ENCODE peak calls at places on chromosomes 5 and 9, in six cellular contexts. Q is mesenchymal stem cell, I is IMR-90, C is neuronal stem cell, W is mesendoderm, D is H9. E is an unnamed sample.

GRCh38 chr5:139108056-139108811 is 89.9 kb downstream of the SIL1 start:
- DNase-seq in D (no peak), C (no peak), W (no peak), Q (no peak), I (peak), E (no peak)

GRCh38 chr9:101527066-101527465 is 6.6 kb upstream of the RNF20 start:
- DNase-seq in D (no peak), W (no peak), Q (no peak), I (peak), C (no peak), E (no peak)

GRCh38 chr5:160079753-160080152 is 39.5 kb downstream of the PWWP2A start:
- DNase-seq in D (no peak), Q (no peak), C (no peak), W (no peak), I (no peak), E (no peak)

GRCh38 chr5:125829349-125829748 is 593.9 kb upstream of the GRAMD2B start:
- DNase-seq in I (no peak), Q (no peak), C (no peak), W (no peak), D (no peak), E (no peak)

GRCh38 chr5:39420482-39421145 is 4.2 kb downstream of the DAB2 start:
- DNase-seq in D (no peak), I (peak), C (no peak), W (peak), Q (peak), E (no peak)

GRCh38 chr5:1537166-1538154 is 13.7 kb upstream of the LPCAT1 start:
- DNase-seq in C (no peak), I (no peak), D (peak), W (no peak), Q (no peak), E (peak)

GRCh38 chr9:12680341-12680740 is 12.8 kb upstream of the TYRP1 start:
- DNase-seq in W (peak), D (no peak), Q (no peak), I (peak), C (no peak), E (no peak)

GRCh38 chr9:101388507-101388993 is 3.7 kb upstream of the BAAT start:
- DNase-seq in C (no peak), Q (no peak), I (no peak), D (no peak), W (peak), E (no peak)

GRCh38 chr5:171965740-171966139 is 40.7 kb downstream of the FBXW11 start:
- DNase-seq in Q (no peak), D (no peak), I (no peak), C (no peak), W (peak), E (no peak)

GRCh38 chr9:7117676-7118561 is 360.1 kb downstream of the KDM4C start:
- DNase-seq in W (no peak), C (no peak), D (no peak), Q (peak), I (peak), E (peak)

GRCh38 chr9:122929803-122930354 is 1.4 kb downstream of the ZBTB26 start:
- DNase-seq in Q (no peak), I (no peak), C (no peak), W (no peak), D (no peak), E (no peak)

GRCh38 chr5:20286512-20286911 is 298.5 kb upstream of the CDH18 start:
- DNase-seq in W (no peak), Q (no peak), C (no peak), D (no peak), I (peak), E (no peak)

GRCh38 chr5:151581347-151581746 is 9.8 kb downstream of the FAT2 start:
- DNase-seq in I (no peak), C (no peak), W (no peak), D (no peak), Q (no peak), E (no peak)

GRCh38 chr5:66553368-66553912 is 42.8 kb upstream of the MAST4 start:
- DNase-seq in W (no peak), D (no peak), Q (no peak), C (no peak), I (no peak), E (peak)
- H3K9ac ChIP-seq in W (no peak), D (no peak), Q (no peak), C (no peak), I (no peak), E (no peak)

DNA sequence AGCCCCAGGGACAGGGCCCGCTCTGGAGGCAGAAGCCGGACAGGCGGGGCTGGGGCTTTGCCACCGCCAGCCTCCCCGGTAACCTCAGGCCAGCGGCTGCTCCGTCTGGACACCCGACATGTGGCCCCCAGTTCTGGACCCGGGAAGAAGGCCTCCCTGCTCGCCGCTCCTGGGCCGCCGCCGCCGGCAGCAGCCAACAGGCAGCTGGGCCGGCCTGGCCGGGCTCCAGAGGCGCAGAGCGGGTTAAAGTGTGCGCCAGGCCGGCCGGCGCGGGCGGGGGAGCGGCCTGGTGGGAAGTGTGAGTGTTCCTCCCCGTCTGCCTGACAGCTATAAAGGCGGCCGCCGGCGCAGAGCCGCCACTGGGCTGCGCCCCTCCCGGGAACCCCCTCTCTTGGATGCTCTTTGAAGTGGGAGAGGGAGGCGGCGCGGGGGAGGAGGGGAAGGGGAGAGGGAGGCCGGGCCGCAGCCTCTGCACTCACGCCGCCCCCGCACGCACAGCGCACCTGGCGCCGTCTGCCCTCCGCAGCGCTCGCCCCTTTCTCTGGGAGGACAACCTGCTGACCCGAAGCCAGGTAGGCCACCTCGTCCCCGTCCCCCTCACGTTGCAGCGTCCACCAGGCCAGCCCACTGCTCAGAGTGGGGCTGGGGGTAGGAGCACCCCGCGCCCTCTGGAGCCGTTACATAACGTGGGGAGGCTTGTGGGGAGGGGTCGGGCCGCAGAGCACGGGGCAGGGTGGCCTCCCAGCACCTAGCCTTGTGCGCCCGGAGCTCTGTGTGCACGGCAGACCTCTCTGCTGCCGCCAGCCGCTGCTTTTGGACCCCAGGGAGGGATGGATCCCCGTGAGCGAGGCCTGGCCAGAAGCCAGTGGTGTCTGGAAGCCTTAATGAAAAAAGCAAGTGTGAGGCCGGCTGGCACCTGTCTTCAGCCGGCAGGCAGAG is at the start of gene ADAMTSL2:
- DNase-seq in D (peak), W (peak), C (peak), I (peak), Q (peak), E (no peak)
- H3K4ac ChIP-seq in D (no peak), W (no peak), C (peak), I (no peak), Q (no peak), E (no peak)

GRCh38 chr5:83104031-83104430 is 26.7 kb downstream of the XRCC4 start:
- DNase-seq in C (no peak), D (no peak), W (no peak), Q (peak), I (no peak), E (no peak)
- H3K9ac ChIP-seq in C (no peak), D (no peak), W (no peak), Q (no peak), I (no peak), E (no peak)

GRCh38 chr9:124758061-124758460 is 13.1 kb downstream of the NR6A1 start:
- DNase-seq in I (no peak), W (peak), Q (no peak), C (no peak), D (no peak), E (no peak)
- H3K4ac ChIP-seq in I (no peak), W (no peak), Q (no peak), C (no peak), D (no peak), E (no peak)

DNA sequence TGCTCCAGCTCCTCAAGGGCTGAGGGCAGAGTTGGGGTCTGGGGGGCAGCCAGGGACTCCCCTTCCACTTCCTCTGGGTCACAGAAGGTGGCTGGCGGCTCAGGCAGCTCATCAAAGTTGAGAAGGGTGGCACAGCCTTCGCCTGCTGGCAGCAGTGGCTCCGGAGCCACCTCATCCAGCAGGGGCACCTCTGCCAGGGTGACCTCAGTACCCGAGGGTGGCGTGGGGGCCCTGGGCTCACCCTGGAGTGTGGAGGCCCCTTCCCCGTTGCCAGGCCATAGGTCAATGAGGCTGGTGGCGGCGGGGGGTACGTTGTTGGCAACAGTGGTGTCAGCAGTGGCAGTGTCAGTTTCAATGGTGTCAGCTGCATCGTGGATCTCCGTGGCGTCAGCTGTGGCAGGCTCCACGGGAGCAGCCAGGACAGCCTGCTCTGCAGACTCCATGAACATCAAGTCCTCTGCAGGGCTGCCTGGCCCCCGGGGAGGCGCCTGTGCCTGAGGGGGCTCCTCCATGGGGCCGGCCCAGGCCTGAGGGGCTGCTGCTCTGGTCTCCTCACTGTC is 11.6 kb downstream of the PRR7 start:
- DNase-seq in D (no peak), I (no peak), W (no peak), C (no peak), Q (no peak), E (no peak)
- H3K9ac ChIP-seq in D (no peak), I (no peak), W (no peak), C (peak), Q (no peak), E (no peak)

GRCh38 chr5:72070519-72070918 is 36.8 kb upstream of the MAP1B start:
- DNase-seq in I (no peak), C (no peak), Q (no peak), D (peak), W (peak), E (no peak)
- H3K4ac ChIP-seq in I (no peak), C (no peak), Q (no peak), D (no peak), W (no peak), E (no peak)

GRCh38 chr5:111092062-111092853 is at the start of gene WDR36:
- DNase-seq in Q (peak), C (peak), D (peak), I (peak), W (peak), E (peak)
- H3K9ac ChIP-seq in Q (peak), C (peak), D (peak), I (peak), W (peak), E (peak)